ENCODE peak calls at places on chromosomes 7 and 10, in nine cellular contexts. R, P, J, C, L, M, T, H and S are unnamed samples.

GRCh38 chr10:110263164-110263563 is 41.6 kb downstream of the SMNDC1 start:
- ATAC-seq in P (no peak), M (no peak), J (no peak), H (no peak), C (no peak), R (no peak), T (no peak), L (no peak), S (no peak)

GRCh38 chr10:4260483-4260882 is 475.5 kb upstream of the KLF6 start:
- ATAC-seq in M (no peak), R (peak; percentile 45), T (no peak), C (peak; percentile 82), H (peak; percentile 62), L (no peak), P (no peak), J (no peak), S (no peak)

GRCh38 chr7:133654547-133654946 is 401.7 kb downstream of the EXOC4 start:
- ATAC-seq in M (no peak), L (no peak), C (no peak), T (no peak), J (no peak), R (peak; percentile 96), H (no peak), P (no peak), S (no peak)

GRCh38 chr10:104028146-104028545 is 57.5 kb downstream of the COL17A1 start:
- ATAC-seq in J (peak; percentile 98), C (peak; percentile 87), L (peak; percentile 61), R (peak; percentile 74), T (peak; percentile 63), M (peak; percentile 87), P (peak; percentile 97), H (peak; percentile 87), S (no peak)

GRCh38 chr7:24010495-24010894 is 273.5 kb upstream of the NPY start:
- ATAC-seq in C (no peak), M (no peak), J (no peak), H (no peak), P (no peak), T (no peak), R (no peak), L (no peak), S (no peak)

GRCh38 chr10:70931168-70931805 is 42.9 kb upstream of the PCBD1 start:
- ATAC-seq in P (no peak), T (no peak), C (peak; percentile 57), R (no peak), H (peak; percentile 80), J (no peak), L (no peak), M (peak; percentile 89), S (no peak)

GRCh38 chr7:34747842-34748241 is 89.8 kb downstream of the NPSR1 start:
- ATAC-seq in R (peak; percentile 44), H (no peak), M (peak; percentile 35), J (no peak), L (no peak), P (peak; percentile 72), T (no peak), C (peak; percentile 41), S (no peak)

GRCh38 chr7:95330194-95331003 is 6.1 kb upstream of the PON1 start:
- ATAC-seq in R (peak; percentile 55), T (peak; percentile 57), H (no peak), P (no peak), M (peak; percentile 27), L (peak; percentile 65), C (peak; percentile 70), J (peak; percentile 67), S (peak; percentile 62)

GRCh38 chr10:36779238-36779846 is 346.1 kb upstream of the ANKRD30A start:
- ATAC-seq in J (no peak), C (peak; percentile 100), T (no peak), R (no peak), H (peak; percentile 86), M (peak; percentile 98), P (peak; percentile 83), L (no peak), S (no peak)

GRCh38 chr7:128103498-128104108 is 72.4 kb upstream of the LRRC4 start:
- ATAC-seq in T (peak; percentile 32), C (peak; percentile 4), R (peak; percentile 44), H (no peak), P (peak; percentile 19), L (peak; percentile 15), M (no peak), J (peak; percentile 45), S (peak; percentile 58)

GRCh38 chr10:96863922-96864543 is 31.9 kb downstream of the LCOR start:
- ATAC-seq in M (peak; percentile 93), J (no peak), C (peak; percentile 84), L (peak; percentile 88), T (peak; percentile 90), P (peak; percentile 88), H (peak; percentile 91), R (peak; percentile 95), S (peak; percentile 84)

GRCh38 chr10:122139627-122140151 is 131.4 kb upstream of the BTBD16 start:
- ATAC-seq in P (no peak), L (no peak), J (no peak), M (no peak), H (no peak), R (no peak), T (no peak), C (peak; percentile 20), S (no peak)

GRCh38 chr7:127187740-127188139 is 65.0 kb downstream of the GRM8 start:
- ATAC-seq in J (no peak), C (no peak), H (no peak), M (no peak), P (no peak), L (no peak), T (no peak), R (no peak), S (no peak)

GRCh38 chr7:4911111-4911828 is 27.8 kb upstream of the RADIL start:
- ATAC-seq in P (no peak), L (no peak), M (no peak), T (no peak), J (no peak), R (no peak), H (no peak), C (no peak), S (no peak)

GRCh38 chr7:11104578-11104977 is 130.9 kb downstream of the PHF14 start:
- ATAC-seq in J (no peak), H (no peak), M (no peak), P (no peak), C (no peak), L (no peak), R (no peak), T (no peak), S (no peak)

GRCh38 chr10:17019696-17020095 is 109.9 kb downstream of the CUBN start:
- ATAC-seq in H (no peak), R (peak; percentile 32), J (no peak), P (no peak), M (no peak), C (no peak), T (no peak), L (no peak), S (no peak)